ENCODE peak calls at places on chromosomes 6 and 20, in nine cellular contexts. C, B, S, Q, N, A, W, X and P are unnamed samples.

GRCh38 chr20:57198359-57199072 is 67.9 kb downstream of the BMP7 start:
- DNase-seq in C (no peak), B (no peak), S (peak; percentile 39), Q (no peak), N (no peak), A (no peak), W (no peak), X (no peak), P (no peak)

GRCh38 chr6:161001421-161001820 is 9.9 kb downstream of the MAP3K4 start:
- DNase-seq in C (no peak), B (no peak), S (no peak), Q (peak; percentile 17), N (no peak), A (no peak), W (no peak), X (no peak), P (no peak)

GRCh38 chr20:62002882-62003480 is 62.7 kb downstream of the TAF4 start:
- DNase-seq in C (no peak), B (no peak), S (no peak), Q (no peak), N (no peak), A (no peak), W (no peak), X (no peak), P (no peak)

GRCh38 chr6:119552016-119552415 is 202.5 kb upstream of the MAN1A1 start:
- DNase-seq in C (no peak), B (no peak), S (no peak), Q (no peak), N (no peak), A (no peak), W (no peak), X (no peak), P (no peak)

GRCh38 chr6:14292119-14292518 is 174.5 kb downstream of the CD83 start:
- DNase-seq in C (no peak), B (no peak), S (no peak), Q (peak; percentile 22), N (no peak), A (no peak), W (no peak), X (no peak), P (no peak)

GRCh38 chr6:56004421-56004820 is 129.0 kb upstream of the BMP5 start:
- DNase-seq in C (no peak), B (no peak), S (no peak), Q (peak; percentile 63), N (no peak), A (peak; percentile 40), W (no peak), X (peak; percentile 5), P (no peak)

GRCh38 chr6:1993049-1993448 is 252.4 kb downstream of the GMDS start:
- DNase-seq in C (no peak), B (no peak), S (no peak), Q (peak; percentile 72), N (no peak), A (no peak), W (no peak), X (peak; percentile 24), P (no peak)

GRCh38 chr6:134701301-134701700 is 248.6 kb downstream of the ALDH8A1 start:
- DNase-seq in C (no peak), B (no peak), S (no peak), Q (no peak), N (no peak), A (no peak), W (no peak), X (no peak), P (no peak)

GRCh38 chr6:29757701-29758293 is 34.6 kb downstream of the HLA-F start:
- DNase-seq in C (no peak), B (peak; percentile 8), S (no peak), Q (no peak), N (no peak), A (no peak), W (no peak), X (no peak), P (no peak)

GRCh38 chr6:116561377-116562018 is 7.9 kb downstream of the CALHM4 start:
- DNase-seq in C (peak; percentile 49), B (peak; percentile 65), S (peak; percentile 69), Q (peak; percentile 58), N (no peak), A (peak; percentile 83), W (peak; percentile 76), X (peak; percentile 81), P (peak; percentile 60)

GRCh38 chr6:150940951-150941350 is 75.4 kb downstream of the MTHFD1L start:
- DNase-seq in C (no peak), B (no peak), S (no peak), Q (no peak), N (no peak), A (no peak), W (no peak), X (peak; percentile 43), P (no peak)

GRCh38 chr20:32241807-32242206 is 34.1 kb downstream of the POFUT1 start:
- DNase-seq in C (no peak), B (no peak), S (no peak), Q (no peak), N (no peak), A (no peak), W (no peak), X (no peak), P (no peak)

GRCh38 chr20:40863337-40863919 is 165.2 kb upstream of the TOP1 start:
- DNase-seq in C (no peak), B (no peak), S (no peak), Q (no peak), N (no peak), A (no peak), W (no peak), X (no peak), P (no peak)

GRCh38 chr6:13194852-13195251 is 133.5 kb downstream of the TBC1D7 start:
- DNase-seq in C (no peak), B (peak; percentile 21), S (no peak), Q (peak; percentile 14), N (no peak), A (peak; percentile 85), W (no peak), X (peak; percentile 71), P (peak; percentile 73)

GRCh38 chr20:32456869-32457421 is 98.8 kb downstream of the ASXL1 start:
- DNase-seq in C (no peak), B (no peak), S (peak; percentile 75), Q (no peak), N (no peak), A (peak; percentile 68), W (no peak), X (no peak), P (peak; percentile 82)

GRCh38 chr20:56343861-56344381 is 14.9 kb upstream of the FAM210B start:
- DNase-seq in C (no peak), B (peak; percentile 17), S (peak; percentile 62), Q (peak; percentile 27), N (no peak), A (peak; percentile 55), W (no peak), X (peak; percentile 51), P (peak; percentile 87)

GRCh38 chr6:155188707-155189496 is 74.9 kb upstream of the CLDN20 start:
- DNase-seq in C (no peak), B (no peak), S (no peak), Q (peak; percentile 93), N (no peak), A (peak; percentile 88), W (no peak), X (peak; percentile 99), P (no peak)

GRCh38 chr6:33417127-33417902 is 592 bp downstream of the CUTA start:
- DNase-seq in C (no peak), B (no peak), S (no peak), Q (peak; percentile 75), N (no peak), A (peak; percentile 75), W (no peak), X (peak; percentile 72), P (no peak)

GRCh38 chr6:112231609-112232060 is 22.7 kb downstream of the LAMA4 start:
- DNase-seq in C (no peak), B (no peak), S (no peak), Q (peak; percentile 68), N (no peak), A (peak; percentile 56), W (no peak), X (peak; percentile 57), P (no peak)

GRCh38 chr6:7215140-7215539 is 97.9 kb downstream of the SSR1 start:
- DNase-seq in C (no peak), B (peak; percentile 28), S (no peak), Q (no peak), N (no peak), A (no peak), W (no peak), X (peak; percentile 75), P (no peak)
- H3K36me3 ChIP-seq in C (peaks cover 21% of the 10 kb centered on the region), B (peaks cover 2% of the 10 kb centered on the region), S (no peaks in the 10 kb centered on the region), Q (peaks cover 18% of the 10 kb centered on the region), N (peaks cover 40% of the 10 kb centered on the region), A (peaks cover 19% of the 10 kb centered on the region), W (no peaks in the 10 kb centered on the region), X (peaks cover 15% of the 10 kb centered on the region), P (no peaks in the 10 kb centered on the region)

GRCh38 chr20:43460172-43460829 is 2.6 kb downstream of the SRSF6 start:
- DNase-seq in C (no peak), B (no peak), S (no peak), Q (no peak), N (no peak), A (no peak), W (no peak), X (no peak), P (no peak)
- H3K36me3 ChIP-seq in C (peaks cover 56% of the 10 kb centered on the region), B (peaks cover 59% of the 10 kb centered on the region), S (peaks cover 28% of the 10 kb centered on the region), Q (peaks cover 54% of the 10 kb centered on the region), N (peaks cover 42% of the 10 kb centered on the region), A (peaks cover 63% of the 10 kb centered on the region), W (peaks cover 5% of the 10 kb centered on the region), X (peaks cover 14% of the 10 kb centered on the region), P (peaks cover 63% of the 10 kb centered on the region)

GRCh38 chr6:36488221-36488620 is 45.4 kb downstream of the KCTD20 start:
- DNase-seq in C (no peak), B (no peak), S (no peak), Q (no peak), N (no peak), A (no peak), W (no peak), X (no peak), P (no peak)
- H3K36me3 ChIP-seq in C (peaks cover 8% of the 10 kb centered on the region), B (peaks cover 8% of the 10 kb centered on the region), S (peaks cover 9% of the 10 kb centered on the region), Q (peaks cover 5% of the 10 kb centered on the region), N (no peaks in the 10 kb centered on the region), A (peaks cover 12% of the 10 kb centered on the region), W (peaks cover 8% of the 10 kb centered on the region), X (peaks cover 4% of the 10 kb centered on the region), P (no peaks in the 10 kb centered on the region)

GRCh38 chr6:107801195-107801594 is 22.9 kb downstream of the SCML4 start:
- DNase-seq in C (no peak), B (no peak), S (no peak), Q (no peak), N (no peak), A (no peak), W (no peak), X (no peak), P (no peak)

GRCh38 chr6:107803957-107804356 is 20.2 kb downstream of the SCML4 start:
- DNase-seq in C (no peak), B (no peak), S (no peak), Q (no peak), N (no peak), A (no peak), W (no peak), X (no peak), P (no peak)

GRCh38 chr6:107806675-107807074 is 17.4 kb downstream of the SCML4 start:
- DNase-seq in C (no peak), B (no peak), S (no peak), Q (no peak), N (no peak), A (no peak), W (no peak), X (no peak), P (no peak)

GRCh38 chr6:107807186-107807585 is 16.9 kb downstream of the SCML4 start:
- DNase-seq in C (no peak), B (no peak), S (no peak), Q (no peak), N (no peak), A (no peak), W (no peak), X (no peak), P (no peak)

GRCh38 chr6:107805504-107805903 is 18.6 kb downstream of the SCML4 start:
- DNase-seq in C (no peak), B (no peak), S (no peak), Q (no peak), N (no peak), A (no peak), W (no peak), X (no peak), P (no peak)
- H3K36me3 ChIP-seq in C (no peaks in the 10 kb centered on the region), B (no peaks in the 10 kb centered on the region), S (no peaks in the 10 kb centered on the region), Q (no peaks in the 10 kb centered on the region), N (no peaks in the 10 kb centered on the region), A (no peaks in the 10 kb centered on the region), W (no peaks in the 10 kb centered on the region), X (no peaks in the 10 kb centered on the region), P (no peaks in the 10 kb centered on the region)